ENCODE peak calls at places on chromosomes 13 and 19, in six cellular contexts. E is effector memory CD8-positive, alpha-beta T cell; B is stimulated activated CD8-positive, alpha-beta memory T cell treated with anti-CD3 and anti-CD28 coated beads, Interleukin-2, amount 100 ng/mL, for 1 hour; Q is T follicular helper cell; Z is Calu3; G is hepatic stellate cell. S is an unnamed sample.
A peak's percentile ranks its signal among the peaks of the same experiment; 100 is the strongest.

GRCh38 chr13:48901786-48902185 is 73.9 kb upstream of the FNDC3A start:
- DNase-seq in Q (no peak), B (no peak), E (no peak), G (no peak), Z (no peak), S (no peak)

GRCh38 chr13:41548870-41549269 is 91.5 kb downstream of the RGCC start:
- DNase-seq in E (no peak), Q (no peak), Z (no peak), G (no peak), B (no peak), S (no peak)

GRCh38 chr13:54934121-54934520 is 1905.5 kb downstream of the OLFM4 start:
- DNase-seq in Q (no peak), G (no peak), B (no peak), E (no peak), Z (no peak), S (no peak)

GRCh38 chr13:74443623-74444022 is 309.4 kb upstream of the KLF12 start:
- DNase-seq in G (peak; percentile 30), Q (no peak), B (no peak), E (no peak), Z (no peak), S (no peak)

GRCh38 chr13:60755380-60756163 is 358.6 kb downstream of the TDRD3 start:
- DNase-seq in Z (no peak), G (no peak), E (no peak), B (no peak), Q (no peak), S (no peak)

GRCh38 chr13:114249062-114249461 is 14.4 kb downstream of the CDC16 start:
- DNase-seq in Z (no peak), Q (no peak), G (no peak), B (no peak), E (no peak), S (no peak)

GRCh38 chr13:95918860-95919259 is 134.3 kb downstream of the UGGT2 start:
- DNase-seq in G (no peak), Z (no peak), Q (no peak), B (no peak), E (no peak), S (no peak)

GRCh38 chr13:89057274-89057673 is 1386.1 kb downstream of the SLITRK5 start:
- DNase-seq in Q (no peak), Z (no peak), E (no peak), G (no peak), B (no peak), S (no peak)

GRCh38 chr19:1000095-1000494 is at the start of gene GRIN3B:
- DNase-seq in B (peak; percentile 16), G (peak; percentile 82), Q (peak; percentile 41), E (peak; percentile 44), Z (peak; percentile 43), S (peak; percentile 56)

GRCh38 chr13:34358811-34359513 is 541.0 kb downstream of the RFC3 start:
- DNase-seq in B (no peak), E (no peak), Q (no peak), G (peak; percentile 53), Z (no peak), S (no peak)

GRCh38 chr19:41957161-41957837 is 1.8 kb downstream of the RABAC1 start:
- DNase-seq in Z (no peak), B (no peak), G (no peak), Q (no peak), E (no peak), S (no peak)